ENCODE peak calls at places on chromosomes 13 and 19, in five cellular contexts. C is ovary, X is neuronal stem cell, E is mesenchymal stem cell, M is Caco-2. Z is an unnamed sample. For H3K27me3, the result is how much of the 10 kb centered on the place peaks cover.

GRCh38 chr13:105167385-105167784 is 1368.1 kb downstream of the EFNB2 start:
- DNase-seq in C (no peak), X (no peak), E (no peak), M (no peak), Z (no peak)

GRCh38 chr13:110499621-110500281 is 61.8 kb downstream of the RAB20 start:
- DNase-seq in C (no peak), X (no peak), E (peak), M (no peak), Z (peak)

GRCh38 chr13:33722216-33722900 is 95.6 kb upstream of the RFC3 start:
- DNase-seq in C (no peak), X (no peak), E (peak), M (no peak), Z (peak)

GRCh38 chr13:89514534-89515312 is 1832.8 kb upstream of the MIR17HG start:
- DNase-seq in C (no peak), X (peak), E (peak), M (peak), Z (no peak)

GRCh38 chr19:41844601-41845000 is at the start of gene LYPD4:
- DNase-seq in C (no peak), X (no peak), E (no peak), M (no peak), Z (no peak)

GRCh38 chr19:19054939-19055440 is 8.8 kb upstream of the SLC25A42 start:
- DNase-seq in C (no peak), X (no peak), E (no peak), M (no peak), Z (no peak)

GRCh38 chr13:43874512-43875092 is 4.9 kb downstream of the CCDC122 start:
- DNase-seq in C (no peak), X (no peak), E (peak), M (peak), Z (peak)

GRCh38 chr13:40433577-40433976 is 232.9 kb downstream of the FOXO1 start:
- DNase-seq in C (no peak), X (no peak), E (no peak), M (no peak), Z (no peak)

GRCh38 chr13:28620011-28620830 is 38.7 kb upstream of the POMP start:
- DNase-seq in C (no peak), X (no peak), E (no peak), M (no peak), Z (peak)

GRCh38 chr19:19425170-19425875 is 19.8 kb downstream of the GATAD2A start:
- DNase-seq in C (no peak), X (no peak), E (no peak), M (no peak), Z (no peak)

GRCh38 chr19:16496613-16496983 is 404 bp downstream of the C19orf44 start:
- DNase-seq in C (peak), X (no peak), E (no peak), M (no peak), Z (peak)

GRCh38 chr13:33312150-33312908 is 26.8 kb upstream of the STARD13 start:
- DNase-seq in C (no peak), X (no peak), E (peak), M (peak), Z (peak)

GRCh38 chr19:41995959-41996797 is 2.1 kb upstream of the ATP1A3 start:
- DNase-seq in C (no peak), X (peak), E (no peak), M (peak), Z (no peak)

GRCh38 chr13:87259479-87260083 is 411.6 kb upstream of the SLITRK5 start:
- DNase-seq in C (no peak), X (no peak), E (peak), M (peak), Z (no peak)

GRCh38 chr19:1720237-1720636 is 33.1 kb upstream of the ONECUT3 start:
- DNase-seq in C (no peak), X (no peak), E (no peak), M (no peak), Z (no peak)

GRCh38 chr19:1717970-1718264 is 35.4 kb upstream of the ONECUT3 start:
- DNase-seq in C (no peak), X (no peak), E (no peak), M (no peak), Z (no peak)

GRCh38 chr19:1718382-1719315 is 34.7 kb upstream of the ONECUT3 start:
- DNase-seq in C (no peak), X (no peak), E (no peak), M (no peak), Z (no peak)

GRCh38 chr19:1717200-1717969 is 35.9 kb upstream of the ONECUT3 start:
- DNase-seq in C (no peak), X (no peak), E (no peak), M (no peak), Z (no peak)

GRCh38 chr19:1719519-1719918 is 33.8 kb upstream of the ONECUT3 start:
- DNase-seq in C (no peak), X (no peak), E (no peak), M (no peak), Z (no peak)
- H3K27me3 ChIP-seq in C (under half), X (under half), E (under half), M (under half), Z (under half)

GRCh38 chr13:24271231-24271610 is 38.2 kb upstream of the C1QTNF9 start:
- DNase-seq in C (no peak), X (no peak), E (no peak), M (no peak), Z (no peak)
- H3K4me3 ChIP-seq in C (no peak), X (no peak), E (no peak), M (no peak), Z (peak)

GRCh38 chr13:31786011-31786410 is 46.7 kb downstream of the RXFP2 start:
- DNase-seq in C (no peak), X (no peak), E (no peak), M (no peak), Z (no peak)
- H3K27me3 ChIP-seq in C (under half), X (under half), E (under half), M (under half), Z (under half)

GRCh38 chr19:47258434-47258833 is 2.1 kb downstream of the CCDC9 start:
- DNase-seq in C (no peak), X (no peak), E (no peak), M (no peak), Z (no peak)
- H3K4me3 ChIP-seq in C (no peak), X (no peak), E (no peak), M (peak), Z (peak)

GRCh38 chr19:35249848-35250711 is 1.3 kb downstream of the LSR start:
- DNase-seq in C (no peak), X (no peak), E (no peak), M (no peak), Z (no peak)

GRCh38 chr19:35246466-35247096 is 2.2 kb upstream of the LSR start:
- DNase-seq in C (no peak), X (no peak), E (no peak), M (no peak), Z (no peak)

GRCh38 chr19:35249146-35249847 is 495 bp downstream of the LSR start:
- DNase-seq in C (no peak), X (no peak), E (no peak), M (no peak), Z (no peak)

GRCh38 chr19:35247526-35248309 is 1.1 kb upstream of the LSR start:
- DNase-seq in C (peak), X (peak), E (no peak), M (peak), Z (no peak)

DNA sequence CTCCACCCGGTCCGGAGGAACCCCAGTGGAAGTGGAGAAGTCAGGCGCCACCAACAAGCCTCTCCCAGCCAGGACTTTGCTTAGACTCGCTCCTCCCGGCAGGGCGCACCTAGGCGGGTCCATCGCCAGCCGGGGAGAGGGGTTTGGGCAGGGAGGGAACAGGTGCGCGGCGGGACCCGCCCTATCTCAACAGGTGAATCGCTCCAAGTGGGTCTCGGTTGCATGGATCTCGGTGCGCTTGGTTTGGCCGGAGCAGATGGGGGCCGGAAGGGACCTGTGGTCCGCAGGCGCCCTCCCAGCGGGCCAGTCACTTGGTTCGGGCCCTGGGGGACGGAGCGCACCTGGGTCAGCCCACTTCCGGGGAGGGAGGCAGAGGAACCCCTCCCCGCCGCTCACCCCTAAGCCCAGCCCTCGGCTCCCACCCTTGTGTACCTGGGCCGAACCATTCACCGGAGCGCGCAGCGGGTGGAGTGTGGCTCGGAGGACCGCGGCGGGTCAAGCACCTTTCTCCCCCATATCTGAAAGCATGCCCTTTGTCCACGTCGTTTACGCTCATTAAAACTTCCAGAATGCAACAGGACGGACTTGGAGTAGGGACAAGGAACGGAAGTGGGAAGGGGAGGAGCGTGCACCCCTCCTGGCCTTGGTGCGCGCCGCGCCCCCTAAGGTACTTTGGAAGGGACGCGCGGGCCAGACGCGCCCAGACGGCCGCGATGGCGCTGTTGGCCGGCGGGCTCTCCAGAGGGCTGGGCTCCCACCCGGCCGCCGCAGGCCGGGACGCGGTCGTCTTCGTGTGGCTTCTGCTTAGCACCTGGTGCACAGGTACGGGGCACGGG is at the start of gene LSR:
- DNase-seq in C (peak), X (peak), E (no peak), M (peak), Z (no peak)
- H3K27me3 ChIP-seq in C (under half), X (under half), E (under half), M (under half), Z (under half)

GRCh38 chr19:3586124-3586626 is 897 bp downstream of the GIPC3 start:
- DNase-seq in C (no peak), X (no peak), E (no peak), M (no peak), Z (peak)
- H3K4me3 ChIP-seq in C (no peak), X (no peak), E (no peak), M (no peak), Z (no peak)

GRCh38 chr19:35562776-35563175 is 682 bp downstream of the ATP4A start:
- DNase-seq in C (no peak), X (no peak), E (no peak), M (no peak), Z (no peak)

GRCh38 chr19:35565016-35565856 is 1.8 kb upstream of the ATP4A start:
- DNase-seq in C (no peak), X (no peak), E (no peak), M (no peak), Z (no peak)

GRCh38 chr19:35562336-35562735 is 1.1 kb downstream of the ATP4A start:
- DNase-seq in C (no peak), X (no peak), E (no peak), M (no peak), Z (no peak)

GRCh38 chr19:35561436-35561835 is 2.0 kb downstream of the ATP4A start:
- DNase-seq in C (no peak), X (no peak), E (no peak), M (no peak), Z (no peak)

DNA sequence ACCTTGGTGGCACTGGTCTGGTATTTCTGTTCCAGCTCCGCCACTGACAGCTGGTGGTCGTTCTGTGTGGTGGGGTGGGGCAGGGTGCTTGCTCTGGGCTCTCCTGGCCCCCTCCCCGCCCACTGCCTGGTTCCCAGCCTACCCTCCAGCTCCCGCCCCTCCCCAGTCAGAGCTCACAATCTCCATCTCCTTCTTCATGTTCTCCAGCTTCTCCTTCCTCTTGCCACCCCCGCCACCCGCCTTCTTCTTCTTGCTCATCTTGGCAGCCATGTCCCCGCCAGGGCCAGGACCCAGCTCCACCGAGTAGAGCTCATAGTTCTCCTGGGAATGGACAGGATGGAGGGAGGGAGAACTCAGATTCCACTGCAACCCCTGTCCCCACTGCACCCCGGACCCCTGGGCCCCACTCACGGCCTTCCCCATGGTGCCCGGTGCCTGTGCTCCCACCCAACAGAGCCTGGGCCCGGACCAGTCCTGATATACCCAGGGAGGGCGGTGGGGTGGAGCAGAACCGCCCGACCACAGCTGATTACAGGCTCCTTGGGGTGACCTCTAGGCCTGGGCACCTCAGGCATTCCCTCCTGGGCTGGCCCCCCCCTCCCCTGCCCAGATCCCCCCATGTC is at the start of gene ATP4A:
- DNase-seq in C (no peak), X (no peak), E (no peak), M (no peak), Z (no peak)
- H3K27me3 ChIP-seq in C (under half), X (under half), E (under half), M (under half), Z (half or more)

GRCh38 chr13:26052136-26052736 is 420 bp upstream of the SHISA2 start:
- DNase-seq in C (no peak), X (no peak), E (no peak), M (no peak), Z (no peak)
- H3K4me3 ChIP-seq in C (no peak), X (no peak), E (peak), M (no peak), Z (peak)

GRCh38 chr13:94143624-94144350 is 335.7 kb downstream of the DCT start:
- DNase-seq in C (no peak), X (no peak), E (no peak), M (no peak), Z (no peak)

GRCh38 chr13:94139393-94139995 is 340.0 kb downstream of the DCT start:
- DNase-seq in C (no peak), X (no peak), E (no peak), M (no peak), Z (no peak)

GRCh38 chr13:94138831-94139230 is 340.7 kb downstream of the DCT start:
- DNase-seq in C (no peak), X (no peak), E (no peak), M (no peak), Z (no peak)

GRCh38 chr13:94140027-94140426 is 339.5 kb downstream of the DCT start:
- DNase-seq in C (no peak), X (no peak), E (no peak), M (no peak), Z (no peak)
- H3K27me3 ChIP-seq in C (under half), X (under half), E (under half), M (under half), Z (under half)